ENCODE peak calls at places on chromosomes 3 and 15, in ten cellular contexts. Z is stomach, R is MM.1S, Q is C1 segment of cervical spinal cord, W is T47D, C is GM12891, A is AG09319, S is T-helper 17 cell, I is NCI-H446, E is RKO. G is an unnamed sample.

GRCh38 chr3:79329154-79329553 is 438.6 kb downstream of the ROBO1 start:
- DNase-seq in Z (no peak), R (no peak), Q (no peak), W (no peak), C (no peak), A (no peak), S (no peak), I (no peak), E (peak), G (no peak)

GRCh38 chr3:130748520-130748919 is 1.9 kb upstream of the PIK3R4 start:
- DNase-seq in Z (no peak), R (no peak), Q (no peak), W (no peak), C (no peak), A (no peak), S (no peak), I (no peak), E (peak), G (peak)

GRCh38 chr3:14371573-14372474 is 30.6 kb upstream of the SLC6A6 start:
- DNase-seq in Z (peak), R (no peak), Q (no peak), W (no peak), C (peak), A (peak), S (no peak), I (no peak), E (peak), G (peak)

GRCh38 chr3:105970283-105970682 is 101.5 kb upstream of the CBLB start:
- DNase-seq in Z (no peak), R (no peak), Q (no peak), W (no peak), C (no peak), A (peak), S (no peak), I (no peak), E (peak), G (no peak)

GRCh38 chr3:44323341-44323955 is 15.1 kb upstream of the TCAIM start:
- DNase-seq in Z (peak), R (peak), Q (peak), W (peak), C (no peak), A (peak), S (peak), I (peak), E (peak), G (peak)

GRCh38 chr3:66110840-66111239 is 72.1 kb upstream of the MAGI1 start:
- DNase-seq in Z (no peak), R (no peak), Q (no peak), W (no peak), C (no peak), A (no peak), S (no peak), I (no peak), E (no peak), G (peak)

GRCh38 chr3:161854232-161854771 is 357.7 kb downstream of the OTOL1 start:
- DNase-seq in Z (peak), R (peak), Q (no peak), W (no peak), C (peak), A (peak), S (no peak), I (no peak), E (no peak), G (peak)

GRCh38 chr3:100210777-100211145 is 50.0 kb upstream of the TBC1D23 start:
- DNase-seq in Z (no peak), R (peak), Q (no peak), W (no peak), C (no peak), A (peak), S (no peak), I (no peak), E (no peak), G (peak)

GRCh38 chr15:79418693-79419279 is 13.3 kb upstream of the MINAR1 start:
- DNase-seq in Z (no peak), R (no peak), Q (peak), W (no peak), C (no peak), A (no peak), S (no peak), I (no peak), E (no peak), G (no peak)

GRCh38 chr3:15309662-15310335 is 22.6 kb downstream of the SH3BP5 start:
- DNase-seq in Z (no peak), R (no peak), Q (peak), W (no peak), C (no peak), A (no peak), S (no peak), I (peak), E (no peak), G (peak)

GRCh38 chr15:99718421-99718820 is 14.8 kb downstream of the LYSMD4 start:
- DNase-seq in Z (no peak), R (no peak), Q (no peak), W (no peak), C (no peak), A (no peak), S (no peak), I (no peak), E (no peak), G (no peak)

GRCh38 chr3:74575857-74576256 is 38.6 kb downstream of the CNTN3 start:
- DNase-seq in Z (no peak), R (no peak), Q (no peak), W (no peak), C (no peak), A (no peak), S (no peak), I (no peak), E (no peak), G (no peak)

GRCh38 chr3:194070220-194070633 is 65.7 kb upstream of the HES1 start:
- DNase-seq in Z (no peak), R (no peak), Q (no peak), W (no peak), C (no peak), A (no peak), S (no peak), I (no peak), E (no peak), G (no peak)

GRCh38 chr3:166955549-166955948 is 424.5 kb downstream of the ZBBX start:
- DNase-seq in Z (no peak), R (no peak), Q (no peak), W (no peak), C (no peak), A (no peak), S (no peak), I (no peak), E (no peak), G (no peak)